ENCODE peak calls at places on chromosomes 12 and 14, in five cellular contexts. One of them, this sample, is unnamed.

GRCh38 chr12:34223640-34224039 is 201.3 kb downstream of the ALG10 start:
- DNase-seq in endothelial cell: no peak
- DNase-seq in A549: no peak
- DNase-seq in thoracic aorta: no peak
- DNase-seq in right atrium auricular region: no peak
- DNase-seq in this sample: no peak

GRCh38 chr12:25368542-25368941 is 117.8 kb upstream of the KRAS start:
- DNase-seq in endothelial cell: no peak
- DNase-seq in A549: no peak
- DNase-seq in thoracic aorta: no peak
- DNase-seq in right atrium auricular region: no peak
- DNase-seq in this sample: no peak

GRCh38 chr12:97300921-97301320 is 161.7 kb upstream of the RMST start:
- DNase-seq in endothelial cell: no peak
- DNase-seq in A549: no peak
- DNase-seq in thoracic aorta: no peak
- DNase-seq in right atrium auricular region: no peak
- DNase-seq in this sample: no peak

GRCh38 chr12:59695379-59695778 is 99.5 kb downstream of the SLC16A7 start:
- DNase-seq in endothelial cell: no peak
- DNase-seq in A549: no peak
- DNase-seq in thoracic aorta: no peak
- DNase-seq in right atrium auricular region: no peak
- DNase-seq in this sample: no peak

GRCh38 chr12:9751204-9752144 is 9.2 kb downstream of the CD69 start:
- DNase-seq in endothelial cell: no peak
- DNase-seq in A549: peak; percentile 45
- DNase-seq in thoracic aorta: no peak
- DNase-seq in right atrium auricular region: no peak
- DNase-seq in this sample: no peak

GRCh38 chr12:132264086-132265010 is 65.0 kb downstream of the GALNT9 start:
- DNase-seq in endothelial cell: no peak
- DNase-seq in A549: no peak
- DNase-seq in thoracic aorta: no peak
- DNase-seq in right atrium auricular region: no peak
- DNase-seq in this sample: no peak

GRCh38 chr12:60398547-60398946 is 802.7 kb downstream of the SLC16A7 start:
- DNase-seq in endothelial cell: no peak
- DNase-seq in A549: no peak
- DNase-seq in thoracic aorta: no peak
- DNase-seq in right atrium auricular region: no peak
- DNase-seq in this sample: no peak

GRCh38 chr14:68230941-68231717 is 411.6 kb downstream of the RAD51B start:
- DNase-seq in endothelial cell: no peak
- DNase-seq in A549: peak; percentile 59
- DNase-seq in thoracic aorta: no peak
- DNase-seq in right atrium auricular region: no peak
- DNase-seq in this sample: no peak

GRCh38 chr12:56061982-56062381 is 18.0 kb upstream of the ERBB3 start:
- DNase-seq in endothelial cell: no peak
- DNase-seq in A549: no peak
- DNase-seq in thoracic aorta: no peak
- DNase-seq in right atrium auricular region: no peak
- DNase-seq in this sample: no peak

GRCh38 chr14:93688239-93688666 is 100.0 kb downstream of the PRIMA1 start:
- DNase-seq in endothelial cell: no peak
- DNase-seq in A549: no peak
- DNase-seq in thoracic aorta: no peak
- DNase-seq in right atrium auricular region: no peak
- DNase-seq in this sample: no peak

GRCh38 chr12:18747960-18748359 is 10.0 kb downstream of the CAPZA3 start:
- DNase-seq in endothelial cell: no peak
- DNase-seq in A549: no peak
- DNase-seq in thoracic aorta: no peak
- DNase-seq in right atrium auricular region: no peak
- DNase-seq in this sample: no peak

GRCh38 chr14:74569387-74569786 is 42.6 kb downstream of the LTBP2 start:
- DNase-seq in endothelial cell: no peak
- DNase-seq in A549: no peak
- DNase-seq in thoracic aorta: no peak
- DNase-seq in right atrium auricular region: no peak
- DNase-seq in this sample: no peak

GRCh38 chr14:99511421-99512109 is 30.4 kb downstream of the CCNK start:
- DNase-seq in endothelial cell: no peak
- DNase-seq in A549: no peak
- DNase-seq in thoracic aorta: no peak
- DNase-seq in right atrium auricular region: peak; percentile 57
- DNase-seq in this sample: peak; percentile 63

GRCh38 chr14:44287858-44288257 is 219.2 kb downstream of the FSCB start:
- DNase-seq in endothelial cell: no peak
- DNase-seq in A549: no peak
- DNase-seq in thoracic aorta: no peak
- DNase-seq in right atrium auricular region: no peak
- DNase-seq in this sample: no peak

GRCh38 chr14:38791862-38792261 is 311.2 kb downstream of the SEC23A start:
- DNase-seq in endothelial cell: no peak
- DNase-seq in A549: no peak
- DNase-seq in thoracic aorta: no peak
- DNase-seq in right atrium auricular region: no peak
- DNase-seq in this sample: no peak

GRCh38 chr12:78726854-78727253 is 137.7 kb upstream of the SYT1 start:
- DNase-seq in endothelial cell: no peak
- DNase-seq in A549: no peak
- DNase-seq in thoracic aorta: no peak
- DNase-seq in right atrium auricular region: no peak
- DNase-seq in this sample: no peak

GRCh38 chr14:32078030-32078793 is 1.1 kb downstream of the ARHGAP5 start:
- DNase-seq in endothelial cell: peak; percentile 11
- DNase-seq in A549: peak; percentile 49
- DNase-seq in thoracic aorta: no peak
- DNase-seq in right atrium auricular region: peak; percentile 63
- DNase-seq in this sample: no peak

GRCh38 chr12:4037747-4038312 is 164.6 kb upstream of the PARP11 start:
- DNase-seq in endothelial cell: peak; percentile 34
- DNase-seq in A549: peak; percentile 42
- DNase-seq in thoracic aorta: no peak
- DNase-seq in right atrium auricular region: no peak
- DNase-seq in this sample: peak; percentile 73

DNA sequence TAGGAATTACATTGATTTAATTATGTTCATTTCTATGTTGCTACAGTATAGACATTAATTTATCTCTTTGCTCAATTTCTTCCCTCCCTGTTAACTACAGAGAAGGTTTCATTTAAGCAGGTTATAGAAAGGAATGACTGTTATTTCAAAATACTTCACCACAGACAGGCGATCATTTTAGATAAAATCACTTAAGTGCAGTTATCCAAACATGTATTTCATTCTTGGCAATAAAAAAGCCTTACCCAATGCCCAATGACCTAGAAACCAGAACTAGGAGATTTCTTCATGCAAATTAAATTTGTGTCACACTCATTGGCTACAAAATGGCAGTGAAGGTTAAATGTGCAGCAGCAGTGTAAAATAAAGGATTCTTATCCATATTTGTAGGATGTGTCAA is 266.4 kb downstream of the KCNH5 start:
- DNase-seq in endothelial cell: no peak
- DNase-seq in A549: no peak
- DNase-seq in thoracic aorta: no peak
- DNase-seq in right atrium auricular region: no peak
- DNase-seq in this sample: no peak
- TF ChIP-seq CTCF in endothelial cell: no peak
- TF ChIP-seq CTCF in A549: no peak
- TF ChIP-seq CTCF in thoracic aorta: no peak
- TF ChIP-seq CTCF in right atrium auricular region: no peak
- TF ChIP-seq CTCF in this sample: no peak

GRCh38 chr12:14410841-14411569 is 45.5 kb downstream of the ATF7IP start:
- DNase-seq in endothelial cell: no peak
- DNase-seq in A549: no peak
- DNase-seq in thoracic aorta: no peak
- DNase-seq in right atrium auricular region: no peak
- DNase-seq in this sample: no peak

GRCh38 chr12:14417717-14418116 is 52.2 kb downstream of the ATF7IP start:
- DNase-seq in endothelial cell: peak; percentile 73
- DNase-seq in A549: peak; percentile 55
- DNase-seq in thoracic aorta: no peak
- DNase-seq in right atrium auricular region: peak; percentile 69
- DNase-seq in this sample: peak; percentile 83

GRCh38 chr12:14418526-14418925 is 53.0 kb downstream of the ATF7IP start:
- DNase-seq in endothelial cell: no peak
- DNase-seq in A549: no peak
- DNase-seq in thoracic aorta: no peak
- DNase-seq in right atrium auricular region: no peak
- DNase-seq in this sample: no peak

GRCh38 chr12:14416658-14417057 is 51.2 kb downstream of the ATF7IP start:
- DNase-seq in endothelial cell: peak; percentile 41
- DNase-seq in A549: peak; percentile 22
- DNase-seq in thoracic aorta: no peak
- DNase-seq in right atrium auricular region: no peak
- DNase-seq in this sample: no peak
- TF ChIP-seq CTCF in endothelial cell: no peak
- TF ChIP-seq CTCF in A549: no peak
- TF ChIP-seq CTCF in thoracic aorta: no peak
- TF ChIP-seq CTCF in right atrium auricular region: peak; percentile 28
- TF ChIP-seq CTCF in this sample: no peak

DNA sequence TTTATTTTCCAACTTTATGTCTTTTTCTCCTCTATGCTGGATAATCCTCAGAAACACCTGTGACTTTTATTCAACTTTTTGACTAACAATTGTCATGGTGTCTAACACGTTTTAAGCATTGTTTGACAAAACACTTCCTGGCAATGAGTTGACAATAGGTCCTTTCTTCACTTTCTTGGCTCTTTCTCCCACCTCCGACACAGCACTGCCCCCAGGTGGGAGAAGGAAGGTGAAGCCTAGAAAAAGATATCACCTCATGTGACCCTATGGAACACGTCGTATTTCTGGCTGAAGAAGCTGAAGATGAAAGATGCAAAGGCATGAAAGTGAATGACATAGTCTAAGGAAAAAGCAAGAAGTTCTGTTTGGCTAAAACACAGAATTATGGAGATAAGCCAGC is 430.0 kb downstream of the ETNK1 start:
- DNase-seq in endothelial cell: peak; percentile 58
- DNase-seq in A549: peak; percentile 28
- DNase-seq in thoracic aorta: no peak
- DNase-seq in right atrium auricular region: no peak
- DNase-seq in this sample: peak; percentile 51
- TF ChIP-seq CTCF in endothelial cell: peak; percentile 26
- TF ChIP-seq CTCF in A549: peak; percentile 21
- TF ChIP-seq CTCF in thoracic aorta: no peak
- TF ChIP-seq CTCF in right atrium auricular region: no peak
- TF ChIP-seq CTCF in this sample: peak; percentile 33

GRCh38 chr12:11166300-11166699 is 4.7 kb upstream of the SMIM10L1 start:
- DNase-seq in endothelial cell: no peak
- DNase-seq in A549: no peak
- DNase-seq in thoracic aorta: no peak
- DNase-seq in right atrium auricular region: no peak
- DNase-seq in this sample: no peak

GRCh38 chr12:11171953-11172675 is 1.1 kb downstream of the SMIM10L1 start:
- DNase-seq in endothelial cell: peak; percentile 7
- DNase-seq in A549: peak; percentile 21
- DNase-seq in thoracic aorta: no peak
- DNase-seq in right atrium auricular region: no peak
- DNase-seq in this sample: no peak

GRCh38 chr12:11170810-11171144 is 217 bp upstream of the SMIM10L1 start:
- DNase-seq in endothelial cell: no peak
- DNase-seq in A549: no peak
- DNase-seq in thoracic aorta: no peak
- DNase-seq in right atrium auricular region: no peak
- DNase-seq in this sample: no peak

GRCh38 chr12:11174022-11174421 is 3.0 kb downstream of the SMIM10L1 start:
- DNase-seq in endothelial cell: no peak
- DNase-seq in A549: no peak
- DNase-seq in thoracic aorta: no peak
- DNase-seq in right atrium auricular region: no peak
- DNase-seq in this sample: no peak

GRCh38 chr12:11171145-11171952 is at the start of gene SMIM10L1:
- DNase-seq in endothelial cell: peak; percentile 91
- DNase-seq in A549: peak; percentile 96
- DNase-seq in thoracic aorta: peak; percentile 78
- DNase-seq in right atrium auricular region: peak; percentile 93
- DNase-seq in this sample: peak; percentile 93
- TF ChIP-seq CTCF in endothelial cell: no peak
- TF ChIP-seq CTCF in A549: no peak
- TF ChIP-seq CTCF in thoracic aorta: no peak
- TF ChIP-seq CTCF in right atrium auricular region: peak; percentile 18
- TF ChIP-seq CTCF in this sample: no peak

GRCh38 chr12:7835766-7836165 is 36.9 kb downstream of the SLC2A14 start:
- DNase-seq in endothelial cell: no peak
- DNase-seq in A549: no peak
- DNase-seq in thoracic aorta: no peak
- DNase-seq in right atrium auricular region: no peak
- DNase-seq in this sample: no peak

GRCh38 chr12:7833831-7834230 is 38.9 kb downstream of the SLC2A14 start:
- DNase-seq in endothelial cell: no peak
- DNase-seq in A549: no peak
- DNase-seq in thoracic aorta: no peak
- DNase-seq in right atrium auricular region: no peak
- DNase-seq in this sample: no peak

GRCh38 chr12:7835116-7835515 is 37.6 kb downstream of the SLC2A14 start:
- DNase-seq in endothelial cell: no peak
- DNase-seq in A549: no peak
- DNase-seq in thoracic aorta: no peak
- DNase-seq in right atrium auricular region: no peak
- DNase-seq in this sample: no peak

GRCh38 chr12:7834701-7835100 is 38.0 kb downstream of the SLC2A14 start:
- DNase-seq in endothelial cell: no peak
- DNase-seq in A549: no peak
- DNase-seq in thoracic aorta: no peak
- DNase-seq in right atrium auricular region: no peak
- DNase-seq in this sample: no peak

DNA sequence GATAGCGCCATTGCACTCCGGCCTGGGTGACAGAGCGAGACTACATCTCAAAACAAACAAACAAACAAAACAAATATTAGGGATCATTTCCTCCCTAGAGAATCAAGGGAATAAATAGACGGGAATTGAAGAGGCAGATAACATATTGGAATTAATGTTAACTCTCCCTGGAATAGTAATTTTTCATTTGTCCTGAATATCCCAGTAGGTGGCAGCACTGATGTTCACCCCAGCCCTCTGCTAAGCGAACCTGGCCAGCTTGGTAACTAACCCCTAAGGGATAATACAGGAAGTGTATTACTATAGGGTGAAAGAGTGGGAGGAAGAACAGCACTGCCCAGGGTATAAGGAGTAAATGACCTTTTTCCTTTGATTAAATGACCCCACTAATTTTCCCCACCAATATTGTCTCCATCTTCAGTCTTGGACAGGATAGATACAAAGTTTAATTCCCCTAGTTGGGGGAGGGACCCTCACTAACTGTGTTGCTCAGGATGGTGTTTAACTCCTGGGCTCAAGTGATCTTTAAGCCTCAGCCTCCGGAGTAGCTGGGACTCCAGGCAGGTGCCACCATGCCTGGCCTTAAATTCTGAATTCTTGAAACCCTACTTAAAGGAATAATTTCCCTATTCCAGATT is 40.5 kb downstream of the SLC2A14 start:
- DNase-seq in endothelial cell: peak; percentile 40
- DNase-seq in A549: peak; percentile 69
- DNase-seq in thoracic aorta: no peak
- DNase-seq in right atrium auricular region: no peak
- DNase-seq in this sample: peak; percentile 17
- TF ChIP-seq CTCF in endothelial cell: peak; percentile 61
- TF ChIP-seq CTCF in A549: peak; percentile 67
- TF ChIP-seq CTCF in thoracic aorta: no peak
- TF ChIP-seq CTCF in right atrium auricular region: peak; percentile 54
- TF ChIP-seq CTCF in this sample: peak; percentile 45